ENCODE peak calls at places on chromosomes 13 and 19, in six cellular contexts. One of them, this sample, is unnamed.

GRCh38 chr13:112684444-112684843 is 5.4 kb upstream of the ATP11A start:
- DNase-seq in stimulated activated CD8-positive, alpha-beta memory T cell treated with anti-CD3 and anti-CD28 coated beads, Interleukin-15, amount 100 ng/mL, for 4 hours: no peak
- DNase-seq in activated effector memory CD4-positive, alpha-beta T cell treated with anti-CD3 and anti-CD28 coated beads, Interleukin-2, amount 50 U/mL, for 16 hours: peak; percentile 24
- DNase-seq in AG04450: no peak
- DNase-seq in gastrocnemius medialis: no peak
- DNase-seq in left ventricle myocardium inferior: no peak
- DNase-seq in this sample: peak; percentile 4

GRCh38 chr19:18438331-18439024 is 545 bp upstream of the ISYNA1 start:
- DNase-seq in AG04450: no peak
- DNase-seq in activated effector memory CD4-positive, alpha-beta T cell treated with anti-CD3 and anti-CD28 coated beads, Interleukin-2, amount 50 U/mL, for 16 hours: no peak
- DNase-seq in stimulated activated CD8-positive, alpha-beta memory T cell treated with anti-CD3 and anti-CD28 coated beads, Interleukin-15, amount 100 ng/mL, for 4 hours: no peak
- DNase-seq in left ventricle myocardium inferior: peak; percentile 60
- DNase-seq in gastrocnemius medialis: no peak
- DNase-seq in this sample: peak; percentile 87

GRCh38 chr19:35109395-35110112 is 6.1 kb upstream of the FXYD3 start:
- DNase-seq in gastrocnemius medialis: peak; percentile 88
- DNase-seq in left ventricle myocardium inferior: no peak
- DNase-seq in activated effector memory CD4-positive, alpha-beta T cell treated with anti-CD3 and anti-CD28 coated beads, Interleukin-2, amount 50 U/mL, for 16 hours: no peak
- DNase-seq in AG04450: no peak
- DNase-seq in stimulated activated CD8-positive, alpha-beta memory T cell treated with anti-CD3 and anti-CD28 coated beads, Interleukin-15, amount 100 ng/mL, for 4 hours: no peak
- DNase-seq in this sample: no peak

GRCh38 chr13:109871018-109871370 is 84.6 kb upstream of the IRS2 start:
- DNase-seq in AG04450: no peak
- DNase-seq in left ventricle myocardium inferior: no peak
- DNase-seq in gastrocnemius medialis: no peak
- DNase-seq in stimulated activated CD8-positive, alpha-beta memory T cell treated with anti-CD3 and anti-CD28 coated beads, Interleukin-15, amount 100 ng/mL, for 4 hours: no peak
- DNase-seq in activated effector memory CD4-positive, alpha-beta T cell treated with anti-CD3 and anti-CD28 coated beads, Interleukin-2, amount 50 U/mL, for 16 hours: no peak
- DNase-seq in this sample: no peak

GRCh38 chr13:82749551-82749950 is 1132.7 kb downstream of the SLITRK1 start:
- DNase-seq in gastrocnemius medialis: no peak
- DNase-seq in left ventricle myocardium inferior: no peak
- DNase-seq in AG04450: no peak
- DNase-seq in stimulated activated CD8-positive, alpha-beta memory T cell treated with anti-CD3 and anti-CD28 coated beads, Interleukin-15, amount 100 ng/mL, for 4 hours: no peak
- DNase-seq in activated effector memory CD4-positive, alpha-beta T cell treated with anti-CD3 and anti-CD28 coated beads, Interleukin-2, amount 50 U/mL, for 16 hours: no peak
- DNase-seq in this sample: no peak

GRCh38 chr13:31846182-31846938 is 107.0 kb downstream of the RXFP2 start:
- DNase-seq in left ventricle myocardium inferior: peak; percentile 95
- DNase-seq in stimulated activated CD8-positive, alpha-beta memory T cell treated with anti-CD3 and anti-CD28 coated beads, Interleukin-15, amount 100 ng/mL, for 4 hours: peak; percentile 36
- DNase-seq in AG04450: peak; percentile 18
- DNase-seq in activated effector memory CD4-positive, alpha-beta T cell treated with anti-CD3 and anti-CD28 coated beads, Interleukin-2, amount 50 U/mL, for 16 hours: peak; percentile 90
- DNase-seq in gastrocnemius medialis: peak; percentile 79
- DNase-seq in this sample: peak; percentile 95

GRCh38 chr19:43847884-43848283 is 20.8 kb downstream of the ZNF283 start:
- DNase-seq in left ventricle myocardium inferior: no peak
- DNase-seq in stimulated activated CD8-positive, alpha-beta memory T cell treated with anti-CD3 and anti-CD28 coated beads, Interleukin-15, amount 100 ng/mL, for 4 hours: no peak
- DNase-seq in AG04450: no peak
- DNase-seq in activated effector memory CD4-positive, alpha-beta T cell treated with anti-CD3 and anti-CD28 coated beads, Interleukin-2, amount 50 U/mL, for 16 hours: no peak
- DNase-seq in gastrocnemius medialis: no peak
- DNase-seq in this sample: no peak

GRCh38 chr13:75636339-75637095 is 387 bp downstream of the LMO7 start:
- DNase-seq in left ventricle myocardium inferior: peak; percentile 16
- DNase-seq in gastrocnemius medialis: no peak
- DNase-seq in AG04450: no peak
- DNase-seq in activated effector memory CD4-positive, alpha-beta T cell treated with anti-CD3 and anti-CD28 coated beads, Interleukin-2, amount 50 U/mL, for 16 hours: peak; percentile 76
- DNase-seq in stimulated activated CD8-positive, alpha-beta memory T cell treated with anti-CD3 and anti-CD28 coated beads, Interleukin-15, amount 100 ng/mL, for 4 hours: peak; percentile 26
- DNase-seq in this sample: no peak

GRCh38 chr13:97630725-97631124 is 196.8 kb downstream of the RAP2A start:
- DNase-seq in stimulated activated CD8-positive, alpha-beta memory T cell treated with anti-CD3 and anti-CD28 coated beads, Interleukin-15, amount 100 ng/mL, for 4 hours: no peak
- DNase-seq in AG04450: no peak
- DNase-seq in activated effector memory CD4-positive, alpha-beta T cell treated with anti-CD3 and anti-CD28 coated beads, Interleukin-2, amount 50 U/mL, for 16 hours: no peak
- DNase-seq in gastrocnemius medialis: no peak
- DNase-seq in left ventricle myocardium inferior: no peak
- DNase-seq in this sample: no peak

GRCh38 chr13:106619688-106620555 is 52.0 kb upstream of the ARGLU1 start:
- DNase-seq in activated effector memory CD4-positive, alpha-beta T cell treated with anti-CD3 and anti-CD28 coated beads, Interleukin-2, amount 50 U/mL, for 16 hours: no peak
- DNase-seq in gastrocnemius medialis: peak; percentile 14
- DNase-seq in stimulated activated CD8-positive, alpha-beta memory T cell treated with anti-CD3 and anti-CD28 coated beads, Interleukin-15, amount 100 ng/mL, for 4 hours: no peak
- DNase-seq in left ventricle myocardium inferior: no peak
- DNase-seq in AG04450: peak; percentile 32
- DNase-seq in this sample: no peak

GRCh38 chr13:66312312-66313087 is 917.6 kb downstream of the PCDH9 start:
- DNase-seq in activated effector memory CD4-positive, alpha-beta T cell treated with anti-CD3 and anti-CD28 coated beads, Interleukin-2, amount 50 U/mL, for 16 hours: no peak
- DNase-seq in AG04450: peak; percentile 4
- DNase-seq in stimulated activated CD8-positive, alpha-beta memory T cell treated with anti-CD3 and anti-CD28 coated beads, Interleukin-15, amount 100 ng/mL, for 4 hours: no peak
- DNase-seq in gastrocnemius medialis: peak; percentile 14
- DNase-seq in left ventricle myocardium inferior: no peak
- DNase-seq in this sample: no peak

GRCh38 chr19:3368848-3369336 is 2.5 kb downstream of the NFIC start:
- DNase-seq in gastrocnemius medialis: no peak
- DNase-seq in activated effector memory CD4-positive, alpha-beta T cell treated with anti-CD3 and anti-CD28 coated beads, Interleukin-2, amount 50 U/mL, for 16 hours: no peak
- DNase-seq in stimulated activated CD8-positive, alpha-beta memory T cell treated with anti-CD3 and anti-CD28 coated beads, Interleukin-15, amount 100 ng/mL, for 4 hours: no peak
- DNase-seq in AG04450: no peak
- DNase-seq in left ventricle myocardium inferior: no peak
- DNase-seq in this sample: no peak

GRCh38 chr13:25286308-25286968 is 850 bp downstream of the MTMR6 start:
- DNase-seq in activated effector memory CD4-positive, alpha-beta T cell treated with anti-CD3 and anti-CD28 coated beads, Interleukin-2, amount 50 U/mL, for 16 hours: peak; percentile 75
- DNase-seq in stimulated activated CD8-positive, alpha-beta memory T cell treated with anti-CD3 and anti-CD28 coated beads, Interleukin-15, amount 100 ng/mL, for 4 hours: no peak
- DNase-seq in gastrocnemius medialis: no peak
- DNase-seq in AG04450: no peak
- DNase-seq in left ventricle myocardium inferior: no peak
- DNase-seq in this sample: no peak

GRCh38 chr19:1251233-1251502 is 2.8 kb downstream of the MIDN start:
- DNase-seq in gastrocnemius medialis: no peak
- DNase-seq in AG04450: no peak
- DNase-seq in stimulated activated CD8-positive, alpha-beta memory T cell treated with anti-CD3 and anti-CD28 coated beads, Interleukin-15, amount 100 ng/mL, for 4 hours: no peak
- DNase-seq in left ventricle myocardium inferior: no peak
- DNase-seq in activated effector memory CD4-positive, alpha-beta T cell treated with anti-CD3 and anti-CD28 coated beads, Interleukin-2, amount 50 U/mL, for 16 hours: no peak
- DNase-seq in this sample: peak; percentile 84

GRCh38 chr13:33940898-33941297 is 122.9 kb downstream of the RFC3 start:
- DNase-seq in activated effector memory CD4-positive, alpha-beta T cell treated with anti-CD3 and anti-CD28 coated beads, Interleukin-2, amount 50 U/mL, for 16 hours: no peak
- DNase-seq in gastrocnemius medialis: no peak
- DNase-seq in AG04450: no peak
- DNase-seq in stimulated activated CD8-positive, alpha-beta memory T cell treated with anti-CD3 and anti-CD28 coated beads, Interleukin-15, amount 100 ng/mL, for 4 hours: no peak
- DNase-seq in left ventricle myocardium inferior: no peak
- DNase-seq in this sample: no peak

GRCh38 chr19:17303167-17303939 is at the start of gene ABHD8:
- DNase-seq in AG04450: peak; percentile 90
- DNase-seq in activated effector memory CD4-positive, alpha-beta T cell treated with anti-CD3 and anti-CD28 coated beads, Interleukin-2, amount 50 U/mL, for 16 hours: peak; percentile 97
- DNase-seq in gastrocnemius medialis: peak; percentile 98
- DNase-seq in stimulated activated CD8-positive, alpha-beta memory T cell treated with anti-CD3 and anti-CD28 coated beads, Interleukin-15, amount 100 ng/mL, for 4 hours: peak; percentile 80
- DNase-seq in left ventricle myocardium inferior: peak; percentile 96
- DNase-seq in this sample: peak; percentile 97

GRCh38 chr13:105410602-105411001 is 1124.9 kb downstream of the EFNB2 start:
- DNase-seq in activated effector memory CD4-positive, alpha-beta T cell treated with anti-CD3 and anti-CD28 coated beads, Interleukin-2, amount 50 U/mL, for 16 hours: no peak
- DNase-seq in stimulated activated CD8-positive, alpha-beta memory T cell treated with anti-CD3 and anti-CD28 coated beads, Interleukin-15, amount 100 ng/mL, for 4 hours: no peak
- DNase-seq in gastrocnemius medialis: peak; percentile 19
- DNase-seq in AG04450: no peak
- DNase-seq in left ventricle myocardium inferior: peak; percentile 47
- DNase-seq in this sample: no peak

GRCh38 chr19:33280351-33280921 is 21.9 kb downstream of the CEBPA start:
- DNase-seq in AG04450: no peak
- DNase-seq in gastrocnemius medialis: no peak
- DNase-seq in activated effector memory CD4-positive, alpha-beta T cell treated with anti-CD3 and anti-CD28 coated beads, Interleukin-2, amount 50 U/mL, for 16 hours: no peak
- DNase-seq in left ventricle myocardium inferior: no peak
- DNase-seq in stimulated activated CD8-positive, alpha-beta memory T cell treated with anti-CD3 and anti-CD28 coated beads, Interleukin-15, amount 100 ng/mL, for 4 hours: no peak
- DNase-seq in this sample: no peak

GRCh38 chr13:45846681-45847080 is 4.9 kb downstream of the SIAH3 start:
- DNase-seq in gastrocnemius medialis: no peak
- DNase-seq in left ventricle myocardium inferior: no peak
- DNase-seq in stimulated activated CD8-positive, alpha-beta memory T cell treated with anti-CD3 and anti-CD28 coated beads, Interleukin-15, amount 100 ng/mL, for 4 hours: no peak
- DNase-seq in AG04450: no peak
- DNase-seq in activated effector memory CD4-positive, alpha-beta T cell treated with anti-CD3 and anti-CD28 coated beads, Interleukin-2, amount 50 U/mL, for 16 hours: no peak
- DNase-seq in this sample: no peak

GRCh38 chr19:43809762-43810696 is 7.8 kb upstream of the LYPD5 start:
- DNase-seq in activated effector memory CD4-positive, alpha-beta T cell treated with anti-CD3 and anti-CD28 coated beads, Interleukin-2, amount 50 U/mL, for 16 hours: no peak
- DNase-seq in left ventricle myocardium inferior: no peak
- DNase-seq in gastrocnemius medialis: no peak
- DNase-seq in AG04450: peak; percentile 32
- DNase-seq in stimulated activated CD8-positive, alpha-beta memory T cell treated with anti-CD3 and anti-CD28 coated beads, Interleukin-15, amount 100 ng/mL, for 4 hours: no peak
- DNase-seq in this sample: no peak

GRCh38 chr19:1154731-1155351 is 19.2 kb downstream of the SBNO2 start:
- DNase-seq in AG04450: peak; percentile 60
- DNase-seq in stimulated activated CD8-positive, alpha-beta memory T cell treated with anti-CD3 and anti-CD28 coated beads, Interleukin-15, amount 100 ng/mL, for 4 hours: no peak
- DNase-seq in left ventricle myocardium inferior: peak; percentile 88
- DNase-seq in gastrocnemius medialis: peak; percentile 94
- DNase-seq in activated effector memory CD4-positive, alpha-beta T cell treated with anti-CD3 and anti-CD28 coated beads, Interleukin-2, amount 50 U/mL, for 16 hours: no peak
- DNase-seq in this sample: peak; percentile 92

GRCh38 chr19:5395541-5395940 is 54.9 kb upstream of the PTPRS start:
- DNase-seq in gastrocnemius medialis: no peak
- DNase-seq in AG04450: no peak
- DNase-seq in left ventricle myocardium inferior: no peak
- DNase-seq in stimulated activated CD8-positive, alpha-beta memory T cell treated with anti-CD3 and anti-CD28 coated beads, Interleukin-15, amount 100 ng/mL, for 4 hours: no peak
- DNase-seq in activated effector memory CD4-positive, alpha-beta T cell treated with anti-CD3 and anti-CD28 coated beads, Interleukin-2, amount 50 U/mL, for 16 hours: no peak
- DNase-seq in this sample: no peak

GRCh38 chr13:110318920-110319319 is 11.8 kb downstream of the COL4A2 start:
- DNase-seq in AG04450: no peak
- DNase-seq in left ventricle myocardium inferior: no peak
- DNase-seq in stimulated activated CD8-positive, alpha-beta memory T cell treated with anti-CD3 and anti-CD28 coated beads, Interleukin-15, amount 100 ng/mL, for 4 hours: no peak
- DNase-seq in gastrocnemius medialis: no peak
- DNase-seq in activated effector memory CD4-positive, alpha-beta T cell treated with anti-CD3 and anti-CD28 coated beads, Interleukin-2, amount 50 U/mL, for 16 hours: no peak
- DNase-seq in this sample: peak; percentile 54

GRCh38 chr13:112928958-112929777 is 39.8 kb upstream of the MCF2L start:
- DNase-seq in stimulated activated CD8-positive, alpha-beta memory T cell treated with anti-CD3 and anti-CD28 coated beads, Interleukin-15, amount 100 ng/mL, for 4 hours: no peak
- DNase-seq in left ventricle myocardium inferior: no peak
- DNase-seq in gastrocnemius medialis: no peak
- DNase-seq in activated effector memory CD4-positive, alpha-beta T cell treated with anti-CD3 and anti-CD28 coated beads, Interleukin-2, amount 50 U/mL, for 16 hours: no peak
- DNase-seq in AG04450: no peak
- DNase-seq in this sample: no peak

GRCh38 chr13:79398915-79399314 is 7.1 kb downstream of the RBM26 start:
- DNase-seq in AG04450: no peak
- DNase-seq in activated effector memory CD4-positive, alpha-beta T cell treated with anti-CD3 and anti-CD28 coated beads, Interleukin-2, amount 50 U/mL, for 16 hours: no peak
- DNase-seq in stimulated activated CD8-positive, alpha-beta memory T cell treated with anti-CD3 and anti-CD28 coated beads, Interleukin-15, amount 100 ng/mL, for 4 hours: no peak
- DNase-seq in gastrocnemius medialis: no peak
- DNase-seq in left ventricle myocardium inferior: no peak
- DNase-seq in this sample: no peak

GRCh38 chr13:23087884-23088283 is 92.9 kb upstream of the SGCG start:
- DNase-seq in AG04450: no peak
- DNase-seq in stimulated activated CD8-positive, alpha-beta memory T cell treated with anti-CD3 and anti-CD28 coated beads, Interleukin-15, amount 100 ng/mL, for 4 hours: no peak
- DNase-seq in activated effector memory CD4-positive, alpha-beta T cell treated with anti-CD3 and anti-CD28 coated beads, Interleukin-2, amount 50 U/mL, for 16 hours: no peak
- DNase-seq in left ventricle myocardium inferior: no peak
- DNase-seq in gastrocnemius medialis: no peak
- DNase-seq in this sample: no peak

GRCh38 chr19:50858896-50859295 is 4.2 kb downstream of the KLK3 start:
- DNase-seq in left ventricle myocardium inferior: no peak
- DNase-seq in stimulated activated CD8-positive, alpha-beta memory T cell treated with anti-CD3 and anti-CD28 coated beads, Interleukin-15, amount 100 ng/mL, for 4 hours: no peak
- DNase-seq in gastrocnemius medialis: no peak
- DNase-seq in activated effector memory CD4-positive, alpha-beta T cell treated with anti-CD3 and anti-CD28 coated beads, Interleukin-2, amount 50 U/mL, for 16 hours: no peak
- DNase-seq in AG04450: no peak
- DNase-seq in this sample: no peak

GRCh38 chr13:42401376-42401775 is 129.4 kb downstream of the AKAP11 start:
- DNase-seq in left ventricle myocardium inferior: no peak
- DNase-seq in AG04450: no peak
- DNase-seq in activated effector memory CD4-positive, alpha-beta T cell treated with anti-CD3 and anti-CD28 coated beads, Interleukin-2, amount 50 U/mL, for 16 hours: no peak
- DNase-seq in stimulated activated CD8-positive, alpha-beta memory T cell treated with anti-CD3 and anti-CD28 coated beads, Interleukin-15, amount 100 ng/mL, for 4 hours: no peak
- DNase-seq in gastrocnemius medialis: no peak
- DNase-seq in this sample: no peak

GRCh38 chr13:41470187-41470586 is 12.8 kb downstream of the RGCC start:
- DNase-seq in left ventricle myocardium inferior: no peak
- DNase-seq in AG04450: no peak
- DNase-seq in gastrocnemius medialis: no peak
- DNase-seq in stimulated activated CD8-positive, alpha-beta memory T cell treated with anti-CD3 and anti-CD28 coated beads, Interleukin-15, amount 100 ng/mL, for 4 hours: no peak
- DNase-seq in activated effector memory CD4-positive, alpha-beta T cell treated with anti-CD3 and anti-CD28 coated beads, Interleukin-2, amount 50 U/mL, for 16 hours: peak; percentile 77
- DNase-seq in this sample: no peak

GRCh38 chr19:12938536-12939291 is at the start of gene CALR:
- DNase-seq in gastrocnemius medialis: no peak
- DNase-seq in AG04450: no peak
- DNase-seq in stimulated activated CD8-positive, alpha-beta memory T cell treated with anti-CD3 and anti-CD28 coated beads, Interleukin-15, amount 100 ng/mL, for 4 hours: no peak
- DNase-seq in left ventricle myocardium inferior: no peak
- DNase-seq in activated effector memory CD4-positive, alpha-beta T cell treated with anti-CD3 and anti-CD28 coated beads, Interleukin-2, amount 50 U/mL, for 16 hours: peak; percentile 78
- DNase-seq in this sample: no peak

GRCh38 chr19:11164879-11165406 is 9.4 kb upstream of the SPC24 start:
- DNase-seq in activated effector memory CD4-positive, alpha-beta T cell treated with anti-CD3 and anti-CD28 coated beads, Interleukin-2, amount 50 U/mL, for 16 hours: no peak
- DNase-seq in AG04450: no peak
- DNase-seq in left ventricle myocardium inferior: peak; percentile 89
- DNase-seq in gastrocnemius medialis: peak; percentile 75
- DNase-seq in stimulated activated CD8-positive, alpha-beta memory T cell treated with anti-CD3 and anti-CD28 coated beads, Interleukin-15, amount 100 ng/mL, for 4 hours: no peak
- DNase-seq in this sample: peak; percentile 96

GRCh38 chr13:22517544-22517943 is 663.2 kb upstream of the SGCG start:
- DNase-seq in activated effector memory CD4-positive, alpha-beta T cell treated with anti-CD3 and anti-CD28 coated beads, Interleukin-2, amount 50 U/mL, for 16 hours: no peak
- DNase-seq in stimulated activated CD8-positive, alpha-beta memory T cell treated with anti-CD3 and anti-CD28 coated beads, Interleukin-15, amount 100 ng/mL, for 4 hours: no peak
- DNase-seq in AG04450: no peak
- DNase-seq in gastrocnemius medialis: no peak
- DNase-seq in left ventricle myocardium inferior: no peak
- DNase-seq in this sample: no peak